ENCODE peak calls at places on chromosomes 6 and 20, in eight cellular contexts. Y is right lobe of liver, E is right cardiac atrium, N is ascending aorta, X is sigmoid colon, D is hepatocyte, J is Peyer's patch, G is HepG2. I is an unnamed sample.

GRCh38 chr6:106114492-106114891 is 28.4 kb downstream of the PRDM1 start:
- DNase-seq in Y (no peak), J (no peak), N (no peak), G (no peak), E (no peak), D (no peak), X (no peak), I (no peak)

GRCh38 chr6:36713846-36714245 is 16.2 kb downstream of the RAB44 start:
- DNase-seq in G (no peak), Y (no peak), D (no peak), N (no peak), J (no peak), E (no peak), X (no peak), I (no peak)

GRCh38 chr20:47125553-47126373 is 230.7 kb downstream of the ZMYND8 start:
- DNase-seq in X (no peak), N (no peak), Y (no peak), G (no peak), D (no peak), J (no peak), E (peak; percentile 62), I (peak; percentile 27)

GRCh38 chr20:8808180-8808535 is 260.7 kb upstream of the PLCB4 start:
- DNase-seq in N (no peak), G (no peak), J (no peak), D (no peak), E (peak; percentile 63), X (no peak), Y (no peak), I (no peak)

GRCh38 chr6:70380259-70380658 is 33.0 kb upstream of the FAM135A start:
- DNase-seq in J (no peak), Y (no peak), G (no peak), X (no peak), N (no peak), D (no peak), E (no peak), I (no peak)

GRCh38 chr6:130906736-130907381 is 79.7 kb downstream of the SMLR1 start:
- DNase-seq in X (no peak), N (no peak), D (no peak), G (no peak), Y (no peak), E (no peak), J (no peak), I (peak; percentile 79)

GRCh38 chr6:118917550-118918321 is 17.2 kb downstream of the MCM9 start:
- DNase-seq in G (no peak), J (no peak), N (no peak), X (no peak), Y (no peak), E (no peak), D (no peak), I (no peak)

GRCh38 chr6:137560184-137560563 is 66.0 kb upstream of the OLIG3 start:
- DNase-seq in E (no peak), N (no peak), X (no peak), Y (no peak), J (no peak), G (no peak), D (no peak), I (no peak)

GRCh38 chr6:161745128-161745527 is 471.3 kb upstream of the AGPAT4 start:
- DNase-seq in E (no peak), N (no peak), Y (no peak), X (no peak), G (no peak), J (no peak), D (no peak), I (no peak)

GRCh38 chr20:1879934-1880333 is 15.3 kb upstream of the SIRPA start:
- DNase-seq in G (no peak), Y (no peak), X (no peak), E (no peak), D (no peak), J (no peak), N (no peak), I (no peak)

GRCh38 chr6:118042855-118043254 is 135.8 kb downstream of the SLC35F1 start:
- DNase-seq in J (no peak), G (no peak), D (no peak), E (no peak), X (no peak), Y (no peak), N (no peak), I (no peak)

GRCh38 chr6:122307577-122307976 is 91.9 kb upstream of the HSF2 start:
- DNase-seq in E (no peak), Y (no peak), G (no peak), X (no peak), J (no peak), N (no peak), D (no peak), I (no peak)

GRCh38 chr6:105675715-105676397 is 273.0 kb upstream of the PREP start:
- DNase-seq in J (no peak), G (no peak), N (no peak), Y (no peak), E (no peak), X (no peak), D (peak; percentile 12), I (peak; percentile 70)

GRCh38 chr6:140078552-140079126 is 704.2 kb upstream of the CITED2 start:
- DNase-seq in E (no peak), X (no peak), Y (no peak), G (no peak), D (peak; percentile 16), J (no peak), N (no peak), I (peak; percentile 90)

GRCh38 chr20:25277941-25278521 is 30.1 kb downstream of the PYGB start:
- DNase-seq in Y (peak; percentile 20), X (peak; percentile 62), N (no peak), G (no peak), E (peak; percentile 27), J (peak; percentile 77), D (no peak), I (no peak)

GRCh38 chr6:135640048-135640447 is 142.5 kb upstream of the AHI1 start:
- DNase-seq in E (no peak), D (no peak), X (no peak), G (no peak), N (no peak), J (no peak), Y (no peak), I (no peak)

GRCh38 chr6:169752074-169752623 is 727 bp downstream of the ERMARD start:
- DNase-seq in G (peak; percentile 44), Y (no peak), D (no peak), X (no peak), E (no peak), J (no peak), N (no peak), I (peak; percentile 26)

GRCh38 chr6:19279137-19279747 is 557.9 kb upstream of the ID4 start:
- DNase-seq in D (no peak), N (no peak), E (no peak), J (no peak), Y (no peak), X (no peak), G (no peak), I (peak; percentile 64)

GRCh38 chr6:158869010-158869603 is 49.9 kb upstream of the EZR start:
- DNase-seq in G (no peak), X (no peak), J (no peak), E (peak; percentile 68), D (no peak), N (no peak), Y (no peak), I (no peak)

DNA sequence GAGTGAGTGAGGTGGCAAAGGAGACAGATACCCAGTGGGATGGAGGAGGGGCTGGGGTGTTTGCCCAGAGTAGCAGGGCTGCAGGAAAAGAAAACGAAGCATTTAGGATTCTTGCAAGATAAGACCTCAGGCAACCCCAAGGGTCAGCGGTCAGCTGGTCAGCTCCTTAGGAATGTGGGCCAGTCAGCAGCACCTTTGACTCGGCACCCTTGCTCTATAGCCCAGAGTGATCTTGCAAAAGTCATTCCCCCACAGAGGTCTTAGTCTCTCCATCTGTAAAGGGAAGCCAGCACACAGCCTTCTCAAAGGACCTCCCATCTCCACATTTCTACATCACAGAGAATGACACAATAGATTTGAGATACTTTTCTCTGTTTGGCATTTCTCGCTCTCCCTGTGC is 56.7 kb downstream of the VEGFA start:
- DNase-seq in J (no peak), D (no peak), N (no peak), Y (no peak), E (no peak), G (no peak), X (no peak), I (no peak)
- H3K4me1 ChIP-seq in J (peaks cover 44% of the 10 kb centered on the region), D (peaks cover 42% of the 10 kb centered on the region), N (no peaks in the 10 kb centered on the region), Y (peaks cover 41% of the 10 kb centered on the region), E (no peaks in the 10 kb centered on the region), G (peaks cover 60% of the 10 kb centered on the region), X (no peaks in the 10 kb centered on the region), I (peaks cover 9% of the 10 kb centered on the region)

DNA sequence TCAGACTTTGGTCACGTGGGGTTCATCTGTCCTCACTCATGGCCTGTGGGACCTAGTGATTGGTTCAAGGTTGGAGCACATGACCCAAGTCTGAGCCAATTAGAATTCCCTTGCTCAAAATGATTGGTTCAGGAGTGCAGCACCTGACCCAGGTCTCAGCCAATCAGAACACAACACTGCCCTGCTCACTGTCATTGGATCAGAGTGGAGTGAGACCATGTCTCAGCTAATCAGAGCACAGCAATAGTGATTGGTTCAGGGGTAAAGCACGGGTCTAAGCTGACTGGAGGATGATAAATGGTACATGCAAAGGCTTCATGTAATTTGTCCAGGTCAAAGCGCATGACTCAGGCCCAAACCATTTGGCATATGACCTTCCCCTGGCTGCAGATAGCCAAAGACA is 102.2 kb downstream of the PREX1 start:
- DNase-seq in N (no peak), X (peak; percentile 35), J (no peak), Y (no peak), D (no peak), G (no peak), E (no peak), I (no peak)
- H3K9me3 ChIP-seq in N (no peaks in the 10 kb centered on the region), X (no peaks in the 10 kb centered on the region), J (no peaks in the 10 kb centered on the region), Y (no peaks in the 10 kb centered on the region), D (no peaks in the 10 kb centered on the region), G (no peaks in the 10 kb centered on the region), E (no peaks in the 10 kb centered on the region), I (no peaks in the 10 kb centered on the region)

GRCh38 chr6:1393641-1394283 is 4.4 kb downstream of the FOXF2 start:
- DNase-seq in X (no peak), N (no peak), J (no peak), Y (no peak), E (no peak), G (no peak), D (no peak), I (no peak)

GRCh38 chr6:1392813-1393640 is 3.7 kb downstream of the FOXF2 start:
- DNase-seq in D (no peak), N (no peak), E (no peak), Y (no peak), J (no peak), G (no peak), X (no peak), I (no peak)

GRCh38 chr6:1390071-1390804 is 862 bp downstream of the FOXF2 start:
- DNase-seq in J (no peak), N (no peak), E (peak; percentile 72), X (no peak), G (no peak), D (no peak), Y (no peak), I (peak; percentile 76)

GRCh38 chr6:1390805-1391511 is 1.6 kb downstream of the FOXF2 start:
- DNase-seq in N (no peak), E (peak; percentile 70), J (no peak), Y (no peak), D (no peak), X (no peak), G (no peak), I (peak; percentile 65)

GRCh38 chr6:1391692-1392309 is 2.4 kb downstream of the FOXF2 start:
- DNase-seq in G (no peak), E (no peak), J (no peak), N (no peak), X (no peak), D (no peak), Y (no peak), I (peak; percentile 49)
- H3K4me3 ChIP-seq in G (no peak overlapping the region), E (no peak overlapping the region), J (peak overlapping the region; percentile 54), N (no peak overlapping the region), X (peak overlapping the region; percentile 66), D (peak overlapping the region; percentile 77), Y (no peak overlapping the region), I (peak overlapping the region; percentile 83)

GRCh38 chr6:45591306-45591705 is 213.6 kb upstream of the SUPT3H start:
- DNase-seq in N (no peak), J (no peak), D (no peak), G (no peak), Y (no peak), E (no peak), X (no peak), I (peak; percentile 22)
- H3K4me1 ChIP-seq in N (peaks cover 2% of the 10 kb centered on the region), J (peaks cover 7% of the 10 kb centered on the region), D (peaks cover 24% of the 10 kb centered on the region), G (no peaks in the 10 kb centered on the region), Y (no peaks in the 10 kb centered on the region), E (peaks cover 3% of the 10 kb centered on the region), X (peaks cover 39% of the 10 kb centered on the region), I (peaks cover 12% of the 10 kb centered on the region)